ENCODE peak calls at places on chromosome 11, in eight cellular contexts. K is tibial nerve, U is A549, X is esophagus muscularis mucosa, W is endothelial cell of umbilical vein, A is heart left ventricle, H is gastrocnemius medialis, R is H1. V is an unnamed sample.

GRCh38 chr11:108568183-108568858 is 25.2 kb downstream of the EXPH5 start:
- DNase-seq in K (no peak), X (no peak), A (no peak), H (no peak), R (no peak), W (no peak), U (no peak), V (no peak)

GRCh38 chr11:24748261-24748660 is 251.4 kb downstream of the LUZP2 start:
- DNase-seq in X (no peak), U (no peak), K (no peak), H (no peak), W (no peak), A (no peak), R (no peak), V (no peak)

GRCh38 chr11:83278351-83278750 is 7.8 kb downstream of the CCDC90B start:
- DNase-seq in K (no peak), H (no peak), U (no peak), A (no peak), R (no peak), W (no peak), X (no peak), V (no peak)

GRCh38 chr11:107591446-107592236 is 694 bp downstream of the ELMOD1 start:
- DNase-seq in A (no peak), U (peak; percentile 10), W (peak; percentile 47), X (no peak), R (no peak), H (peak; percentile 2), K (no peak), V (no peak)

GRCh38 chr11:69044111-69045013 is 4.4 kb upstream of the TPCN2 start:
- DNase-seq in H (peak; percentile 24), X (no peak), K (peak; percentile 61), A (peak; percentile 87), W (peak; percentile 56), R (peak; percentile 64), U (peak; percentile 80), V (peak; percentile 77)

GRCh38 chr11:3684787-3685186 is 13.6 kb upstream of the CHRNA10 start:
- DNase-seq in W (no peak), U (no peak), A (no peak), K (no peak), X (no peak), H (no peak), R (no peak), V (no peak)

GRCh38 chr11:116688202-116688540 is 84.6 kb downstream of the BUD13 start:
- DNase-seq in W (no peak), A (no peak), U (no peak), R (no peak), K (no peak), H (no peak), X (no peak), V (no peak)

GRCh38 chr11:47924184-47924671 is 56.1 kb upstream of the PTPRJ start:
- DNase-seq in X (no peak), R (no peak), H (no peak), W (peak; percentile 35), A (no peak), U (peak; percentile 61), K (no peak), V (peak; percentile 55)

GRCh38 chr11:800473-800872 is 2.4 kb upstream of the SLC25A22 start:
- DNase-seq in W (no peak), A (no peak), K (no peak), U (no peak), H (no peak), R (no peak), X (no peak), V (no peak)

GRCh38 chr11:67631427-67631826 is 1.7 kb upstream of the NUDT8 start:
- DNase-seq in R (no peak), U (no peak), W (no peak), H (peak; percentile 1), X (no peak), A (no peak), K (no peak), V (no peak)

GRCh38 chr11:67629386-67630229 is at the start of gene NUDT8:
- DNase-seq in A (peak; percentile 89), K (peak; percentile 71), U (peak; percentile 84), X (no peak), H (peak; percentile 48), W (peak; percentile 73), R (no peak), V (peak; percentile 90)

GRCh38 chr11:67631853-67632174 is 2.1 kb upstream of the NUDT8 start:
- DNase-seq in K (no peak), X (no peak), A (no peak), W (no peak), U (no peak), R (no peak), H (no peak), V (no peak)

GRCh38 chr11:67630943-67631331 is 1.2 kb upstream of the NUDT8 start:
- DNase-seq in A (no peak), W (no peak), X (no peak), U (no peak), H (peak; percentile 1), K (no peak), R (no peak), V (no peak)

DNA sequence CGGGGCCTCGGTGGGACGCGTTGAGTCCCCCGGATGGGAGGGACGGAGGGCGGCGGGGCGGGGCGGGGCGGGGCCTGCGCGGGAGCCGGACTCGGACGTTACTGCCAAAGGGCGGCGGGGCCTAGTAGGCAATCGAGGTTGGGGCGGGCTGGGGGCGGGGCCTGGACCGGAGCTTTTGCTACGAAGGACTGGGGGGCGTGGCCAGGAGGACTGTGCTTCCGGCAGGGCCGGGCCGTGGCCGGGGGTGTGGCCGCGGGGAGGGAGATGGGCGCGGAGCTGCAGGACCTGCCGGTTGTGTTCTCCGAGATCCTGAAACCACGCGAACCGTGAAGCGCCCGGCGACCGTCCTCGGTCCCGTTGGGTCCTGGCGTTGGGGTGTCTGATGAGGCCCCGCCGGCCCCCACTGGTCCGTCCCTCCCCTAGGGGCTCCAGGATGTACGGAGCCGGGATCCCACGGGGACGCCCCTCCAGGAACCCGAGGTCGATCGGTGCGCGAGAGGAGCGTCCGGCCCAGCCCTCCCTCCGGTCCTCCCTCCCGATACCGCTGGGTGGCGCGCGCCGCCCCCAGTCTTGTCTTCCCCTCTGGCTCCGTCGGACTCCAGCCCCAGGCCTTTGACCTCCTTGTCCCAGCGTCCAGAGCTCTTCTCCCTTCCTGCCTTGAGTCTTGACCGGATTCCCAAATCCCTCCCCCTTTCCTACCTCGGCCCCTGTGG is 649 bp upstream of the NUDT8 start:
- DNase-seq in X (peak; percentile 100), H (peak; percentile 98), R (peak; percentile 95), W (peak; percentile 96), K (peak; percentile 98), A (peak; percentile 99), U (peak; percentile 91), V (peak; percentile 94)
- TF ChIP-seq POLR2A in X (no peak), H (peak; percentile 54), R (no peak), W (peak; percentile 75), K (peak; percentile 75), A (peak; percentile 89), U (peak; percentile 52), V (peak; percentile 54)

GRCh38 chr11:14541180-14541579 is 21.0 kb upstream of the PSMA1 start:
- DNase-seq in H (no peak), R (no peak), A (peak; percentile 62), X (no peak), W (no peak), U (no peak), K (no peak), V (no peak)

GRCh38 chr11:14539867-14540475 is 19.8 kb upstream of the PSMA1 start:
- DNase-seq in A (no peak), R (no peak), U (no peak), W (no peak), K (no peak), X (no peak), H (no peak), V (no peak)

GRCh38 chr11:14544611-14545010 is 24.4 kb upstream of the PSMA1 start:
- DNase-seq in R (no peak), H (no peak), X (no peak), K (no peak), A (no peak), W (no peak), U (no peak), V (no peak)

GRCh38 chr11:14538926-14539554 is 18.9 kb upstream of the PSMA1 start:
- DNase-seq in K (no peak), A (no peak), H (no peak), X (no peak), U (no peak), R (no peak), W (no peak), V (no peak)

DNA sequence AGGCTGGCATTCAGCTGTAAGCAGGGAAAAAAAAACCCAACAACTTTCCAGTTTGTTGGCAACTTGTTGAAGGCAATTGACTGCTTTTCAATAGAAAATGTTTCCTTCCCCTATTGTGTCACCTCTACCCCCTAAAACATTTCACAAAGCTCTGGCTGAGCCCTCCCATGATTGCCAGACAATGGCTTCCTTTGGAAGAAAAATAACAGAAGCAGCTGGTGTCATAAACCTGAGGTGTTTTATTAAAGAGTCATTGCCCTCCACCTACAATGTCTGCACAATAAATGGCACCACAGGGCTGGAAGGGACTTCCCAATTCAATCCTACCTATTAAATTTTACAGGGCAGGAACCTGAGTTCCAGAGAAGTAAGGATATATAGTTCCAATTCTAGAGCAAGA is 22.2 kb upstream of the PSMA1 start:
- DNase-seq in K (no peak), U (no peak), X (no peak), W (peak; percentile 37), R (no peak), A (no peak), H (no peak), V (no peak)
- TF ChIP-seq POLR2A in K (no peak), U (no peak), X (no peak), W (no peak), R (no peak), A (no peak), H (no peak), V (no peak)

DNA sequence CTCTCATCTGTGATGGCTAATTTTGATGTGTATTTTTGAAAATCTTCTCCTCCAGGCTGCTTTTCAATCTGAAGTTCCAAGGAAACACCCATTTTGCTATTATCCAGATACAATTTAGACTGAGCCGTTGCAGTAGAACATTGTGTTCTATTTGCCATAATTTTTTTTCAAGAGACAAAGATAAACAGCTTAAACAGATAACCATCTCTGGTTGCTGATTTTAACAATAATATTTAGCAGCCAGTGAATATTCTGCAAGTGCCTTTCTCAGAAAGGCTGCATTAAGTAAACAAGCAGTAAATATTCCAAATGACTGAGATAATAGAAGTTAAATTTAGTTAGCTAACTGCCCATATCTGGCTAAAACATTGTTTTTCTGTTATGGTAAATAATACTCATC is 206.8 kb downstream of the SBF2 start:
- DNase-seq in X (no peak), H (no peak), K (no peak), R (no peak), A (no peak), W (no peak), U (no peak), V (no peak)
- TF ChIP-seq POLR2A in X (no peak), H (no peak), K (no peak), R (no peak), A (no peak), W (no peak), U (no peak), V (no peak)

DNA sequence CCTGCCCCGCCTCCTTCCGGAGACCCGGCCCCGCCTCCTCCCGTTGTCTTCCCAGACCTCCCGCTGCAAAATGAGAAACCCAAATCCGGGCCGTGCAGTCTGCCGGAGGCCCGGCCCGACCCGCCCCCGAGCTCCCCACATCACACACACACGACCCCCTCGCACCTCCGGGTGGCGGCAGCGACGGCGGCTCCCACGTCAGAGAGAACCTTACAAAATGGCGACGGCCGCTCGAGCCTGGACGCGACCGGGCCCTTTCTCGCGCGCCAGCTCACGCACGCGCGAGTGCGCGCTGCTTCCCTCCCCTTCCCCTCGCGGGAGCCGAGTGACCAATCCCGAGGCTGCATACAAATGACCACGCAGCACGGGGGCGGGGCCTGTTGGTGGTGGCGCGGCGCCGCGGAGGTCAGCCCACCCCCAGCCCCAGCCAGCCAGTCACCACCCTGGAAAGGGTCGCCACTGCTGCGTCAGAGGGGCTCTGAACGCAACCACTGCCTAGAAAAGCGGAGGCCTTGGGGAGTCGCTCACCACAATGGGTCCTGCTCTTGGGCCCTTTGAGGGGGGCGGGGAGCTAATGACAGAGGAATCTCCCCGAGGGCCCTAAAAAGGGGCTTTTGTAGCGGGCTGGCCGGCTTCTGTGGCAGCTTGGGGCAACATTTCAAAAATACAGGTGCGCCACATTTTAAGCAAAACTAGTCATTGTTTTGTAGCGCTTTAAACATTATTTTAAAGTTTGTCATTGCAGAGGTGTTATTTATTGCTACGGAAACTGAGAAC is at the start of gene RBM4B:
- DNase-seq in W (peak; percentile 97), X (peak; percentile 99), K (peak; percentile 95), U (peak; percentile 96), A (peak; percentile 97), H (peak; percentile 95), R (peak; percentile 92), V (peak; percentile 95)
- TF ChIP-seq POLR2A in W (peak; percentile 79), X (peak; percentile 48), K (peak; percentile 86), U (peak; percentile 66), A (peak; percentile 91), H (peak; percentile 96), R (peak; percentile 88), V (peak; percentile 54)

V was measured in H54.